ENCODE peak calls at places on chromosomes 7 and 10, in seven cellular contexts. I is effector memory CD8-positive, alpha-beta T cell; C is GDM1; J is fibroblast of mammary gland; V is EL; H is AG08395; Z is NCI-H345. T is an unnamed sample.

GRCh38 chr7:15461576-15461975 is 100.2 kb downstream of the AGMO start:
- DNase-seq in I (no peak), C (no peak), J (peak), V (peak), H (peak), Z (no peak), T (no peak)

GRCh38 chr10:88389456-88389855 is 193.7 kb downstream of the RNLS start:
- DNase-seq in I (peak), C (peak), J (peak), V (peak), H (peak), Z (peak), T (peak)

GRCh38 chr10:5968037-5968680 is 9.2 kb downstream of the IL15RA start:
- DNase-seq in I (no peak), C (no peak), J (no peak), V (no peak), H (no peak), Z (no peak), T (no peak)

GRCh38 chr10:80617807-80618206 is 80.1 kb downstream of the SH2D4B start:
- DNase-seq in I (no peak), C (no peak), J (no peak), V (no peak), H (no peak), Z (no peak), T (no peak)

GRCh38 chr10:124587811-124588211 is 126.2 kb downstream of the LHPP start:
- DNase-seq in I (no peak), C (no peak), J (no peak), V (no peak), H (no peak), Z (no peak), T (no peak)

GRCh38 chr10:75043256-75044121 is 68.0 kb upstream of the SAMD8 start:
- DNase-seq in I (peak), C (no peak), J (no peak), V (no peak), H (no peak), Z (no peak), T (no peak)

GRCh38 chr7:80954181-80954580 is 35.3 kb upstream of the SEMA3C start:
- DNase-seq in I (no peak), C (no peak), J (no peak), V (no peak), H (no peak), Z (no peak), T (no peak)

GRCh38 chr10:6918305-6918704 is 338.2 kb upstream of the PRKCQ start:
- DNase-seq in I (peak), C (peak), J (peak), V (peak), H (no peak), Z (no peak), T (no peak)

GRCh38 chr10:1015688-1016087 is 10.0 kb downstream of the IDI2 start:
- DNase-seq in I (no peak), C (no peak), J (no peak), V (no peak), H (no peak), Z (no peak), T (no peak)

GRCh38 chr10:60911216-60911615 is 32.8 kb downstream of the RHOBTB1 start:
- DNase-seq in I (no peak), C (no peak), J (no peak), V (no peak), H (no peak), Z (no peak), T (no peak)

GRCh38 chr7:148153611-148154010 is 437.0 kb upstream of the C7orf33 start:
- DNase-seq in I (no peak), C (no peak), J (no peak), V (no peak), H (no peak), Z (peak), T (no peak)

GRCh38 chr10:118990326-118990725 is 39.2 kb upstream of the NANOS1 start:
- DNase-seq in I (no peak), C (no peak), J (no peak), V (no peak), H (no peak), Z (no peak), T (no peak)

GRCh38 chr7:12431886-12432285 is 28.2 kb upstream of the VWDE start:
- DNase-seq in I (no peak), C (no peak), J (peak), V (peak), H (no peak), Z (no peak), T (no peak)

GRCh38 chr10:132708936-132709335 is 77.0 kb downstream of the NKX6-2 start:
- DNase-seq in I (no peak), C (no peak), J (no peak), V (no peak), H (no peak), Z (no peak), T (no peak)

GRCh38 chr10:3791974-3792633 is 7.1 kb upstream of the KLF6 start:
- DNase-seq in I (no peak), C (no peak), J (peak), V (peak), H (no peak), Z (no peak), T (no peak)

GRCh38 chr7:130141858-130142653 is 63.1 kb downstream of the TMEM209 start:
- DNase-seq in I (no peak), C (no peak), J (no peak), V (no peak), H (no peak), Z (no peak), T (no peak)

GRCh38 chr7:2355079-2356008 is 717 bp downstream of the EIF3B start:
- DNase-seq in I (no peak), C (no peak), J (peak), V (peak), H (peak), Z (no peak), T (no peak)

GRCh38 chr7:16847381-16847860 is 34.4 kb downstream of the AGR3 start:
- DNase-seq in I (no peak), C (no peak), J (no peak), V (peak), H (peak), Z (no peak), T (no peak)

GRCh38 chr10:1665262-1665661 is 72.1 kb downstream of the ADARB2 start:
- DNase-seq in I (no peak), C (no peak), J (no peak), V (no peak), H (no peak), Z (no peak), T (no peak)

GRCh38 chr10:43901302-43901701 is 252.6 kb upstream of the ZNF32 start:
- DNase-seq in I (no peak), C (no peak), J (no peak), V (no peak), H (no peak), Z (no peak), T (no peak)

GRCh38 chr7:106201176-106201575 is 83.6 kb downstream of the NAMPT start:
- DNase-seq in I (no peak), C (no peak), J (no peak), V (no peak), H (peak), Z (no peak), T (no peak)

GRCh38 chr10:49068209-49068608 is 47.1 kb downstream of the VSTM4 start:
- DNase-seq in I (no peak), C (no peak), J (no peak), V (no peak), H (no peak), Z (no peak), T (no peak)